ENCODE peak calls at places on chromosome 1, in eight cellular contexts. H is coronary artery, Y is GM23248, N is A172, R is fibroblast of gingiva, K is RWPE1, U is T-helper 2 cell, P is pons. J is an unnamed sample.

GRCh38 chr1:40039245-40039756 is 1.2 kb upstream of the CAP1 start:
- DNase-seq in Y (no peak), R (peak), N (no peak), K (no peak), P (peak), H (no peak), U (no peak), J (no peak)

GRCh38 chr1:218659911-218660677 is 315.0 kb downstream of the TGFB2 start:
- DNase-seq in K (peak), N (peak), P (no peak), R (no peak), U (no peak), H (no peak), Y (peak), J (no peak)

GRCh38 chr1:234527346-234527745 is 48.4 kb upstream of the TARBP1 start:
- DNase-seq in U (no peak), H (no peak), K (no peak), R (no peak), P (no peak), Y (no peak), N (no peak), J (no peak)

GRCh38 chr1:65216989-65217388 is 69.0 kb downstream of the AK4 start:
- DNase-seq in K (no peak), H (no peak), Y (no peak), U (no peak), R (no peak), P (no peak), N (no peak), J (no peak)

GRCh38 chr1:200258447-200259375 is 151.1 kb downstream of the ZNF281 start:
- DNase-seq in H (no peak), P (no peak), N (peak), R (peak), K (peak), U (no peak), Y (peak), J (no peak)

GRCh38 chr1:7299329-7299799 is 471.7 kb upstream of the VAMP3 start:
- DNase-seq in U (no peak), R (peak), N (peak), H (no peak), P (peak), K (peak), Y (peak), J (no peak)

GRCh38 chr1:165917166-165917565 is 89.8 kb downstream of the UCK2 start:
- DNase-seq in H (no peak), U (no peak), P (no peak), R (no peak), N (no peak), K (no peak), Y (no peak), J (no peak)

GRCh38 chr1:63537940-63538339 is 14.6 kb downstream of the EFCAB7 start:
- DNase-seq in K (peak), N (no peak), R (no peak), P (no peak), Y (peak), U (no peak), H (no peak), J (no peak)

GRCh38 chr1:17439250-17440073 is at the start of gene RCC2:
- DNase-seq in K (peak), Y (peak), U (peak), N (no peak), P (peak), R (peak), H (no peak), J (peak)

GRCh38 chr1:203521812-203522211 is 27.9 kb downstream of the OPTC start:
- DNase-seq in K (no peak), Y (no peak), P (no peak), N (no peak), H (no peak), U (no peak), R (no peak), J (no peak)

GRCh38 chr1:7220007-7220406 is 434.8 kb downstream of the CAMTA1 start:
- DNase-seq in R (no peak), K (no peak), N (peak), U (no peak), H (no peak), P (no peak), Y (peak), J (no peak)

GRCh38 chr1:216183427-216183826 is 239.8 kb downstream of the USH2A start:
- DNase-seq in U (no peak), R (no peak), H (no peak), P (no peak), K (peak), Y (peak), N (peak), J (no peak)

GRCh38 chr1:62484824-62485468 is 48.1 kb downstream of the USP1 start:
- DNase-seq in K (no peak), N (no peak), Y (no peak), U (no peak), P (no peak), H (no peak), R (no peak), J (no peak)

GRCh38 chr1:2894381-2895041 is 93.0 kb upstream of the TTC34 start:
- DNase-seq in Y (no peak), P (no peak), N (no peak), U (no peak), K (no peak), H (no peak), R (no peak), J (peak)

GRCh38 chr1:236978740-236979139 is 25.5 kb downstream of the MT1HL1 start:
- DNase-seq in H (no peak), N (peak), P (no peak), U (no peak), K (no peak), R (no peak), Y (peak), J (no peak)

GRCh38 chr1:63861055-63861691 is 87.4 kb downstream of the ROR1 start:
- DNase-seq in U (no peak), K (no peak), Y (peak), H (no peak), N (no peak), P (no peak), R (peak), J (no peak)

GRCh38 chr1:205255941-205256780 is 28.4 kb downstream of the TMCC2 start:
- DNase-seq in P (peak), K (peak), Y (peak), R (peak), U (peak), H (peak), N (peak), J (peak)

GRCh38 chr1:40710581-40711315 is 19.2 kb downstream of the NFYC start:
- DNase-seq in N (no peak), P (peak), K (peak), H (no peak), U (no peak), R (no peak), Y (peak), J (no peak)

GRCh38 chr1:230145953-230146476 is 79.0 kb downstream of the GALNT2 start:
- DNase-seq in R (no peak), Y (no peak), K (no peak), N (no peak), P (no peak), U (no peak), H (no peak), J (no peak)

GRCh38 chr1:93734999-93735398 is 53.4 kb upstream of the BCAR3 start:
- DNase-seq in N (no peak), H (no peak), U (no peak), K (no peak), Y (peak), P (no peak), R (no peak), J (no peak)

GRCh38 chr1:99176753-99177152 is 87.5 kb upstream of the PLPPR4 start:
- DNase-seq in K (no peak), H (no peak), N (no peak), Y (no peak), U (no peak), R (no peak), P (no peak), J (no peak)

GRCh38 chr1:117658676-117659075 is 52.8 kb downstream of the TENT5C start:
- DNase-seq in K (no peak), N (no peak), H (no peak), R (no peak), U (no peak), Y (no peak), P (no peak), J (peak)

GRCh38 chr1:15081088-15081487 is 72.5 kb upstream of the TMEM51 start:
- DNase-seq in P (no peak), Y (no peak), N (no peak), R (no peak), H (no peak), K (no peak), U (no peak), J (no peak)